ENCODE peak calls at places on chromosomes 2 and 18, in seven cellular contexts. T, U, J, E, Y, Z and D are unnamed samples. For H3K36me3 and H3K9me3, the result is how much of the 10 kb centered on the place peaks cover.

GRCh38 chr2:75146903-75147332 is 52.4 kb downstream of the TACR1 start:
- DNase-seq in Z (no peak), U (no peak), T (no peak), E (peak), Y (no peak), J (no peak), D (peak)

GRCh38 chr2:227626580-227627151 is 9.4 kb downstream of the SCYGR4 start:
- DNase-seq in U (no peak), Z (no peak), J (no peak), Y (no peak), E (peak), T (no peak), D (no peak)

GRCh38 chr18:35515460-35516130 is 17.8 kb upstream of the INO80C start:
- DNase-seq in E (no peak), T (no peak), Z (no peak), U (no peak), Y (no peak), J (no peak), D (no peak)

GRCh38 chr2:71524476-71524875 is 71.1 kb downstream of the DYSF start:
- DNase-seq in Z (no peak), Y (no peak), U (no peak), E (no peak), J (no peak), T (no peak), D (no peak)

GRCh38 chr2:64832926-64833325 is 156.3 kb upstream of the SLC1A4 start:
- DNase-seq in Z (no peak), E (peak), U (no peak), Y (no peak), J (no peak), T (no peak), D (no peak)

GRCh38 chr2:127355407-127356008 is 32.3 kb downstream of the MAP3K2 start:
- DNase-seq in Y (no peak), J (no peak), T (no peak), Z (peak), U (peak), E (no peak), D (peak)

GRCh38 chr2:239720411-239721365 is 304.5 kb downstream of the NDUFA10 start:
- DNase-seq in T (no peak), E (no peak), Z (no peak), J (no peak), U (no peak), Y (no peak), D (no peak)

GRCh38 chr18:36411745-36412168 is 114.2 kb downstream of the FHOD3 start:
- DNase-seq in J (no peak), U (peak), E (peak), Z (no peak), T (no peak), Y (peak), D (no peak)

GRCh38 chr18:27595121-27595848 is 410.2 kb upstream of the CHST9 start:
- DNase-seq in Z (no peak), U (no peak), Y (no peak), J (no peak), T (no peak), E (no peak), D (no peak)

GRCh38 chr2:197821550-197822218 is 17.3 kb downstream of the PLCL1 start:
- DNase-seq in E (no peak), Z (no peak), Y (no peak), U (no peak), T (no peak), J (no peak), D (no peak)

GRCh38 chr2:86477349-86477748 is 36.2 kb downstream of the KDM3A start:
- DNase-seq in T (no peak), E (peak), U (no peak), J (no peak), Z (no peak), Y (no peak), D (no peak)

GRCh38 chr18:12257996-12258718 is 4.0 kb downstream of the CIDEA start:
- DNase-seq in Y (no peak), J (no peak), Z (no peak), T (no peak), U (peak), E (no peak), D (no peak)

DNA sequence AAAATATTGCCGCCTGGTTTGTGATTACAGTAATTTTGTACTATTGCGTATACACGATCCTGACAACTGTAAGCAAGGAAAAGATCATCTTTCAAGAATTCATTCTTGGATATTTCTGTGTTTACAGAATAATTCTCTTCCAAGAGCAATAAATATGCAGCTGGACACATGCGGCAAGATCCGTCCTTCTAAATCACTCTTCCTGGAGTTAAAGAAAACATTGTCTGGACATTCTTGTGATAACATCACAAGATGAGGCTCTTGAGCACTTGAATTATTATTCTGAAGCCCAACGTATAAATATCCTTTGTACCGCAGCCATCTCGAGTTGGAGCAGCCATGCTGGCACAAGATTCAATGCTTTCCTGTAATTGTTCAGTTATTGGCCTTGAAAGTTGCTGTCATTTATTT is 9.9 kb downstream of the FHL2 start:
- DNase-seq in Y (no peak), Z (no peak), U (no peak), E (peak), T (no peak), J (no peak), D (peak)
- H3K36me3 ChIP-seq in Y (half or more), Z (under half), U (half or more), E (half or more), T (under half), J (under half), D (half or more)

GRCh38 chr2:2719015-2719414 is 387.9 kb upstream of the MYT1L start:
- DNase-seq in U (no peak), Y (peak), Z (no peak), E (no peak), T (no peak), J (no peak), D (no peak)
- H3K9me3 ChIP-seq in U (under half), Y (under half), Z (under half), E (under half), T (under half), J (under half), D (under half)

GRCh38 chr2:3557588-3558204 is 437 bp downstream of the RNASEH1 start:
- DNase-seq in U (no peak), E (no peak), Z (no peak), T (no peak), Y (no peak), J (no peak), D (no peak)
- H3K36me3 ChIP-seq in U (under half), E (under half), Z (under half), T (under half), Y (under half), J (under half), D (under half)

GRCh38 chr2:2762898-2763287 is 431.8 kb upstream of the MYT1L start:
- DNase-seq in T (no peak), Y (no peak), J (no peak), Z (no peak), U (no peak), E (no peak), D (no peak)
- H3K9me3 ChIP-seq in T (under half), Y (under half), J (under half), Z (under half), U (under half), E (half or more), D (under half)

GRCh38 chr2:172480301-172481218 is 53.2 kb downstream of the ITGA6 start:
- DNase-seq in Z (no peak), U (peak), E (peak), T (peak), Y (peak), J (peak), D (peak)
- H3K36me3 ChIP-seq in Z (half or more), U (under half), E (under half), T (under half), Y (under half), J (under half), D (under half)

GRCh38 chr2:199055336-199055735 is 402.4 kb downstream of the SATB2 start:
- DNase-seq in J (no peak), E (peak), T (no peak), U (no peak), Y (no peak), Z (no peak), D (no peak)

DNA sequence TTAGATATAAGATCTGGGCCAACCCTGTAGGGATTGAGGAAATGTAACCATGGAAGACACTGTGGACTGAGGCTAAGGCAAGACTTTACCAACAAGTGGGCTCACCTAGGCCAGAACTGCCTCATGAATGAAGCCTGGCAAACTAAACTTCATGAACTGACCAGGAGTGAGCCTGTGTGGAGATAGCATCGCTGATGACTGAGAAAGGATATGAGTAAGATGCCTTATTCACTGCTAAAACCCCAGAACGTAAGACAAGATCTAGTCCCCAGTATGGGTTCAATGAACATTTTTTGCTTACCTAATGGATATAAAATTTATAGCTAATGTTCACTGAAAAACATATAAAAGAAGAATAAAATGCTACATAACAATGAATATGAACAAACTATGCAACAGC is 399.8 kb downstream of the SATB2 start:
- DNase-seq in E (peak), Y (no peak), Z (no peak), U (no peak), T (no peak), J (no peak), D (no peak)
- H3K9me3 ChIP-seq in E (under half), Y (under half), Z (under half), U (under half), T (under half), J (under half), D (under half)

GRCh38 chr2:184589261-184589660 is 9.1 kb upstream of the ZNF804A start:
- DNase-seq in J (no peak), Y (no peak), Z (no peak), E (no peak), T (no peak), U (no peak), D (no peak)
- H3K36me3 ChIP-seq in J (under half), Y (under half), Z (under half), E (under half), T (under half), U (under half), D (under half)

DNA sequence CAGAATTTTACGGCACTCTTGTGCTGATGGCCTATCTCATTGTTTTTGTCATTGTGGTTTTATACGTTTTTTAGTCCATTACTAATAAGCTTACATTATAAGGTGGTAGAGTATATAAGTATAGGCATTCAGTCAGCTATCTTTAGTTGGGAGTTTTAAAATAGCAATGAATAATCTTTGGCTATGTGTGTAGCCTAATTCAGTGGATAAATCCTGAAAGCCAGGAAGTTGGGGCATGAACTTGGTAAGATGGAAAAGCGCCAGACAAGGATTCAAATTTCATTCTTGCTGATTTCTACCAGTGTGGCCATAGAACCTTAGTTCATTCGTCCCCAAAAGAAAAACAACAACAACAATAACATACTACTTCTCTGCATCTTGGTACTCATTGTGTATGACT is 31.2 kb downstream of the EPC2 start:
- DNase-seq in U (no peak), Z (no peak), Y (no peak), T (no peak), E (peak), J (no peak), D (no peak)
- H3K9me3 ChIP-seq in U (under half), Z (under half), Y (under half), T (under half), E (under half), J (under half), D (under half)